ENCODE peak calls at places on chromosomes 4 and X, in six cellular contexts. V, G, N, Q, K and A are unnamed samples.

GRCh38 chr4:107376293-107376692 is 340.2 kb upstream of the DKK2 start:
- DNase-seq in V (no peak), G (no peak), N (no peak), Q (no peak), K (no peak), A (no peak)

GRCh38 chr4:78618426-78618825 is 66.9 kb downstream of the ANXA3 start:
- DNase-seq in V (no peak), G (no peak), N (no peak), Q (no peak), K (no peak), A (no peak)

GRCh38 chr4:4541040-4541631 is 712 bp downstream of the STX18 start:
- DNase-seq in V (peak; percentile 50), G (no peak), N (no peak), Q (no peak), K (no peak), A (peak; percentile 27)

GRCh38 chr4:163395055-163395454 is 51.4 kb downstream of the NPY5R start:
- DNase-seq in V (no peak), G (no peak), N (no peak), Q (no peak), K (no peak), A (peak; percentile 11)

GRCh38 chrX:56802921-56803848 is 74.1 kb downstream of the NBDY start:
- DNase-seq in V (peak; percentile 69), G (peak; percentile 28), N (peak; percentile 87), Q (peak; percentile 91), K (peak; percentile 52), A (no peak)

GRCh38 chr4:110008540-110008939 is 95.9 kb downstream of the EGF start:
- DNase-seq in V (no peak), G (no peak), N (no peak), Q (no peak), K (no peak), A (no peak)

GRCh38 chr4:13705521-13706035 is 78.1 kb upstream of the BOD1L1 start:
- DNase-seq in V (no peak), G (no peak), N (no peak), Q (no peak), K (no peak), A (peak; percentile 76)

GRCh38 chr4:51901363-51901762 is 58.4 kb downstream of the DCUN1D4 start:
- DNase-seq in V (no peak), G (no peak), N (no peak), Q (no peak), K (no peak), A (no peak)

GRCh38 chr4:153763404-153763803 is 3.6 kb upstream of the RNF175 start:
- DNase-seq in V (no peak), G (no peak), N (peak; percentile 40), Q (no peak), K (no peak), A (no peak)

GRCh38 chr4:87838207-87838606 is 5.4 kb downstream of the MEPE start:
- DNase-seq in V (no peak), G (no peak), N (peak; percentile 15), Q (no peak), K (no peak), A (no peak)

GRCh38 chrX:132480581-132481203 is 8.1 kb downstream of the MBNL3 start:
- DNase-seq in V (peak; percentile 35), G (peak; percentile 8), N (no peak), Q (no peak), K (peak; percentile 15), A (no peak)

GRCh38 chr4:112550728-112551127 is 34.7 kb upstream of the NEUROG2 start:
- DNase-seq in V (no peak), G (no peak), N (no peak), Q (no peak), K (no peak), A (peak; percentile 73)

GRCh38 chr4:150722908-150723362 is 141.0 kb downstream of the MAB21L2 start:
- DNase-seq in V (no peak), G (no peak), N (peak; percentile 14), Q (no peak), K (no peak), A (no peak)

GRCh38 chr4:100022792-100023222 is 72.7 kb upstream of the H2AZ1 start:
- DNase-seq in V (no peak), G (no peak), N (peak; percentile 32), Q (no peak), K (no peak), A (no peak)

GRCh38 chr4:168886361-168886760 is 123.7 kb downstream of the CBR4 start:
- DNase-seq in V (no peak), G (no peak), N (no peak), Q (no peak), K (no peak), A (peak; percentile 54)

GRCh38 chr4:102430511-102430910 is 70.6 kb upstream of the NFKB1 start:
- DNase-seq in V (no peak), G (no peak), N (no peak), Q (no peak), K (no peak), A (peak; percentile 5)

GRCh38 chr4:40194602-40195161 is 2.1 kb upstream of the RHOH start:
- DNase-seq in V (no peak), G (peak; percentile 36), N (no peak), Q (no peak), K (peak; percentile 37), A (no peak)

GRCh38 chr4:1156069-1156468 is 16.3 kb downstream of the SPON2 start:
- DNase-seq in V (no peak), G (no peak), N (no peak), Q (no peak), K (no peak), A (no peak)

GRCh38 chrX:24231169-24231568 is 81.6 kb downstream of the ZFX start:
- DNase-seq in V (peak; percentile 82), G (no peak), N (no peak), Q (no peak), K (no peak), A (peak; percentile 46)